ENCODE peak calls at places on chromosome 19, in seven cellular contexts. One of them, this sample, is unnamed. For H3K27me3, the result is how much of the 10 kb centered on the place peaks cover.

GRCh38 chr19:703651-704446 is 4.9 kb upstream of the PALM start:
- DNase-seq in transverse colon: peak
- DNase-seq in testis: peak
- DNase-seq in right lobe of liver: peak
- DNase-seq in thyroid gland: peak
- DNase-seq in IMR-90: peak
- DNase-seq in uterus: peak
- DNase-seq in this sample: peak

GRCh38 chr19:38653028-38653571 is 5.7 kb downstream of the ACTN4 start:
- DNase-seq in transverse colon: peak
- DNase-seq in testis: peak
- DNase-seq in right lobe of liver: peak
- DNase-seq in thyroid gland: no peak
- DNase-seq in IMR-90: peak
- DNase-seq in uterus: no peak
- DNase-seq in this sample: peak

GRCh38 chr19:38350883-38351282 is 15.3 kb downstream of the CATSPERG start:
- DNase-seq in transverse colon: no peak
- DNase-seq in testis: no peak
- DNase-seq in right lobe of liver: no peak
- DNase-seq in thyroid gland: no peak
- DNase-seq in IMR-90: no peak
- DNase-seq in uterus: no peak
- DNase-seq in this sample: no peak

GRCh38 chr19:3185482-3186376 is at the start of gene NCLN:
- DNase-seq in transverse colon: peak
- DNase-seq in testis: peak
- DNase-seq in right lobe of liver: peak
- DNase-seq in thyroid gland: peak
- DNase-seq in IMR-90: peak
- DNase-seq in uterus: peak
- DNase-seq in this sample: peak

GRCh38 chr19:35939307-35940077 is 3.3 kb downstream of the LRFN3 start:
- DNase-seq in transverse colon: no peak
- DNase-seq in testis: no peak
- DNase-seq in right lobe of liver: peak
- DNase-seq in thyroid gland: no peak
- DNase-seq in IMR-90: no peak
- DNase-seq in uterus: no peak
- DNase-seq in this sample: no peak

GRCh38 chr19:53947624-53948023 is 15.1 kb upstream of the CACNG8 start:
- DNase-seq in transverse colon: no peak
- DNase-seq in testis: no peak
- DNase-seq in right lobe of liver: no peak
- DNase-seq in thyroid gland: no peak
- DNase-seq in IMR-90: no peak
- DNase-seq in uterus: no peak
- DNase-seq in this sample: no peak

GRCh38 chr19:44592451-44592890 is 20.9 kb upstream of the IGSF23 start:
- DNase-seq in transverse colon: no peak
- DNase-seq in testis: no peak
- DNase-seq in right lobe of liver: no peak
- DNase-seq in thyroid gland: no peak
- DNase-seq in IMR-90: no peak
- DNase-seq in uterus: no peak
- DNase-seq in this sample: peak

GRCh38 chr19:12872941-12873890 is 8.0 kb downstream of the DNASE2 start:
- DNase-seq in transverse colon: peak
- DNase-seq in testis: peak
- DNase-seq in right lobe of liver: peak
- DNase-seq in thyroid gland: peak
- DNase-seq in IMR-90: peak
- DNase-seq in uterus: no peak
- DNase-seq in this sample: peak

GRCh38 chr19:4653793-4654436 is 14.6 kb downstream of the TNFAIP8L1 start:
- DNase-seq in transverse colon: no peak
- DNase-seq in testis: no peak
- DNase-seq in right lobe of liver: no peak
- DNase-seq in thyroid gland: no peak
- DNase-seq in IMR-90: no peak
- DNase-seq in uterus: no peak
- DNase-seq in this sample: no peak

GRCh38 chr19:29328586-29328985 is 115.6 kb upstream of the UQCRFS1 start:
- DNase-seq in transverse colon: no peak
- DNase-seq in testis: no peak
- DNase-seq in right lobe of liver: no peak
- DNase-seq in thyroid gland: no peak
- DNase-seq in IMR-90: no peak
- DNase-seq in uterus: no peak
- DNase-seq in this sample: no peak

GRCh38 chr19:44367024-44367423 is 10.5 kb upstream of the ZNF112 start:
- DNase-seq in transverse colon: no peak
- DNase-seq in testis: peak
- DNase-seq in right lobe of liver: no peak
- DNase-seq in thyroid gland: no peak
- DNase-seq in IMR-90: no peak
- DNase-seq in uterus: no peak
- DNase-seq in this sample: no peak

GRCh38 chr19:5138606-5139594 is 170.0 kb downstream of the KDM4B start:
- DNase-seq in transverse colon: peak
- DNase-seq in testis: no peak
- DNase-seq in right lobe of liver: no peak
- DNase-seq in thyroid gland: peak
- DNase-seq in IMR-90: peak
- DNase-seq in uterus: no peak
- DNase-seq in this sample: peak

GRCh38 chr19:1069009-1069779 is 2.2 kb downstream of the ARHGAP45 start:
- DNase-seq in transverse colon: peak
- DNase-seq in testis: peak
- DNase-seq in right lobe of liver: peak
- DNase-seq in thyroid gland: peak
- DNase-seq in IMR-90: no peak
- DNase-seq in uterus: no peak
- DNase-seq in this sample: peak

GRCh38 chr19:12796146-12797071 is 5.1 kb downstream of the JUNB start:
- DNase-seq in transverse colon: peak
- DNase-seq in testis: peak
- DNase-seq in right lobe of liver: peak
- DNase-seq in thyroid gland: peak
- DNase-seq in IMR-90: peak
- DNase-seq in uterus: peak
- DNase-seq in this sample: peak

GRCh38 chr19:51094696-51095279 is 12.1 kb upstream of the KLK14 start:
- DNase-seq in transverse colon: no peak
- DNase-seq in testis: peak
- DNase-seq in right lobe of liver: peak
- DNase-seq in thyroid gland: peak
- DNase-seq in IMR-90: no peak
- DNase-seq in uterus: no peak
- DNase-seq in this sample: peak

GRCh38 chr19:43640424-43640757 is 741 bp upstream of the CADM4 start:
- DNase-seq in transverse colon: no peak
- DNase-seq in testis: no peak
- DNase-seq in right lobe of liver: no peak
- DNase-seq in thyroid gland: no peak
- DNase-seq in IMR-90: no peak
- DNase-seq in uterus: no peak
- DNase-seq in this sample: no peak

DNA sequence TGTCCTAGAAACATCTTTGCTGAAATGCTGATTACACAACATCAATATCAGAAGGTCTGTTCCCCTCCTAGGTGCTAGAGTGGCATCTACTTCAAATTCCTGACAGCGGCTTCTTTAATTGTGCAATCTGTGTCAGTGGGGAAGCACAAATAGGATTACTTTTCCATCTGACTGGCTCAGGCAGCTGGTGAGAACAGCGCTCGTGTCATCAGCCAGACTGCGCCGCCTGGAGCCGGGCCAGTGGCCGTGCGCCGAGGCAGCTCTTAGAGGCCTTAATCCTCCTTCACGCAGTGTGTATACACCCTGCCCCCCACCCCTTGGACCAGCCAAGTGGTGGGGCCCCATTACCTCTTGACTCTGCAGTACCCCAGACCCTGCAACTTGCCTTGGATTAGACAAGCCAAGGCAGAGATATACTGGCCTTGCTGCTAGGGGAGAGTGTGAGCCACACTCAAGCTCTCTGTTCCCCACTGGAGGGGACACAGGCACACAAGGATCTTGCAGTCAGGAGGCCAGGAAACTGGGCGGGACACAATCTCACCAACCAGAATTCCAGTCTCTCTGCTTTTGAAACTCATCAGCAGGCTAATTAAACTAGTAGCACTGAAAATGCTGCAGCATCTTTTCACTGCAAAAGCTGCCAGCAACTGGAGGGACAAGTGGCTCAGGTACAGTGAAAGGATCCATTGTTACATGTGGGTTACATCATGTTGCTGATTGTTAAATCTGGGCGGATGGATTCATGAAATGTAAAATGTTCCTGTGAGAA is 48.9 kb upstream of the EPHX3 start:
- DNase-seq in transverse colon: peak
- DNase-seq in testis: peak
- DNase-seq in right lobe of liver: peak
- DNase-seq in thyroid gland: peak
- DNase-seq in IMR-90: peak
- DNase-seq in uterus: peak
- DNase-seq in this sample: peak
- H3K4me3 ChIP-seq in transverse colon: no peak
- H3K4me3 ChIP-seq in testis: no peak
- H3K4me3 ChIP-seq in right lobe of liver: no peak
- H3K4me3 ChIP-seq in thyroid gland: no peak
- H3K4me3 ChIP-seq in IMR-90: no peak
- H3K4me3 ChIP-seq in uterus: no peak
- H3K4me3 ChIP-seq in this sample: no peak

DNA sequence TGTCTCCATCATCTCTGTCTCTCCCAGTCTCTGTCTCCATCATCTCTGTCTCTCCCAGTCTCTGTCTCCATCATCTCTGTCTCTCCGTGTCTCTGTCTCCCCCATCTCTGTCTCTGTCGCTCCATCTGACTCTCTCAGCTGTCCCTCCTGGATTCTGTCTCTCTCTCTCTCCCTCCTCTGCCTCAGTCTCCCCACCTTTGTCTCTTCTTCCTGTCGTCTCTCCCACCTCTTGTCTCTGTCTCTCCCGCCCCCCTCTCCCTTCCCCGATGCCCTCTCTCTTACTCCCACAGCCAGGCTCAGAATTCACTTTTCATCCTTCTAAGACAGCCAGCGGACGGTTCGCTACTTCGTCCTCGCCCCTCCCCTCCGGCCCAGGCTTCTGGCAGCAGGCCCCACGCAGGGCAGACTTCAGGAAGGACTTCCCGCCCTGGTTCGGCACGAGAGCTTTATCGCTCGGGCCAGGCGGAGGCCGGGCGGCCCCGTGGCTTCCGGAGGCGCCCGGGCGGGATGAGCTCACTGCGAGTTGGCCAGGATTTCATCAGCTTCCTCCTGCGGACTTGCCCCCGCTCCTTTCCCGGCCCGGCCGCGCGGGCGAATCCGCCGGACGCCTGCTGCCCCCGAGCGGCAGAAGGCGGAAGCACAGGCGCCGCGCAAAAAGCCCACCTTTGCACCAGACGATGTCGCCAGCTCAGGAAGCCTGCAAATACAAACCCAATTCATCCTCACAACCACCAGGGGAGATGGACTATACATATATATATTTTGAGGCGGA is 12.4 kb upstream of the CCDC9 start:
- DNase-seq in transverse colon: peak
- DNase-seq in testis: peak
- DNase-seq in right lobe of liver: peak
- DNase-seq in thyroid gland: peak
- DNase-seq in IMR-90: peak
- DNase-seq in uterus: peak
- DNase-seq in this sample: peak
- TF ChIP-seq POLR2A in transverse colon: peak
- TF ChIP-seq POLR2A in testis: no peak
- TF ChIP-seq POLR2A in right lobe of liver: peak
- TF ChIP-seq POLR2A in thyroid gland: no peak
- TF ChIP-seq POLR2A in IMR-90: peak
- TF ChIP-seq POLR2A in uterus: peak
- TF ChIP-seq POLR2A in this sample: no peak

GRCh38 chr19:17805427-17805826 is 10.5 kb downstream of the B3GNT3 start:
- DNase-seq in transverse colon: no peak
- DNase-seq in testis: no peak
- DNase-seq in right lobe of liver: no peak
- DNase-seq in thyroid gland: no peak
- DNase-seq in IMR-90: no peak
- DNase-seq in uterus: no peak
- DNase-seq in this sample: no peak
- H3K27me3 ChIP-seq in transverse colon: under half
- H3K27me3 ChIP-seq in testis: under half
- H3K27me3 ChIP-seq in right lobe of liver: under half
- H3K27me3 ChIP-seq in thyroid gland: under half
- H3K27me3 ChIP-seq in IMR-90: under half
- H3K27me3 ChIP-seq in uterus: under half
- H3K27me3 ChIP-seq in this sample: under half

DNA sequence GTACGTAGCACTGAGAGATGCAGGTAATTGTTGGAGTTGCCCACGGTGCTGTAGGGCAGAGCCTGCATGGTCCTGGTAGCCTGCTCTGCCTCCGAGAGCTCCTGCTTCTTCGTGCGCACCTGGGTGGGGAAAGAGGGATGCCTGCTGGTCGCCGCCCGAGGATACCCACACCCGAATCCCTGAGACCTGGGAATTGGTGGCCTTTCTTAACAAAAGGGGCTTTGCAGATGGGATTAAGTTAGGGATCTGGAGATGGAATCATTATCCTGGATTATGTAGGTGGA is 9.4 kb downstream of the C3 start:
- DNase-seq in transverse colon: no peak
- DNase-seq in testis: no peak
- DNase-seq in right lobe of liver: no peak
- DNase-seq in thyroid gland: no peak
- DNase-seq in IMR-90: no peak
- DNase-seq in uterus: no peak
- DNase-seq in this sample: no peak
- H3K4me3 ChIP-seq in transverse colon: no peak
- H3K4me3 ChIP-seq in testis: no peak
- H3K4me3 ChIP-seq in right lobe of liver: no peak
- H3K4me3 ChIP-seq in thyroid gland: no peak
- H3K4me3 ChIP-seq in IMR-90: no peak
- H3K4me3 ChIP-seq in uterus: no peak
- H3K4me3 ChIP-seq in this sample: no peak

This sample was measured in stomach.